ENCODE peak calls at places on chromosomes 16 and 17, in four cellular contexts. One of them, this sample, is unnamed.

GRCh38 chr16:81832801-81833547 is 53.9 kb downstream of the PLCG2 start:
- DNase-seq in stomach: no peak
- DNase-seq in pancreas: no peak
- DNase-seq in sigmoid colon: peak; percentile 59
- DNase-seq in this sample: no peak

GRCh38 chr17:40612510-40613244 is 34.9 kb downstream of the SMARCE1 start:
- DNase-seq in stomach: no peak
- DNase-seq in pancreas: no peak
- DNase-seq in sigmoid colon: no peak
- DNase-seq in this sample: no peak

GRCh38 chr17:17924131-17924856 is 47.9 kb downstream of the TOM1L2 start:
- DNase-seq in sigmoid colon: no peak
- DNase-seq in stomach: no peak
- DNase-seq in pancreas: no peak
- DNase-seq in this sample: no peak

GRCh38 chr16:81280393-81280792 is 34.4 kb upstream of the GAN start:
- DNase-seq in sigmoid colon: no peak
- DNase-seq in pancreas: no peak
- DNase-seq in stomach: no peak
- DNase-seq in this sample: no peak

GRCh38 chr17:77429985-77430752 is 289.4 kb downstream of the SEC14L1 start:
- DNase-seq in pancreas: peak; percentile 74
- DNase-seq in stomach: peak; percentile 85
- DNase-seq in sigmoid colon: peak; percentile 99
- DNase-seq in this sample: peak; percentile 93

GRCh38 chr17:16106161-16106891 is 106.7 kb downstream of the TTC19 start:
- DNase-seq in sigmoid colon: no peak
- DNase-seq in pancreas: no peak
- DNase-seq in stomach: no peak
- DNase-seq in this sample: peak; percentile 74

GRCh38 chr17:31391496-31391949 is at the start of gene RAB11FIP4:
- DNase-seq in stomach: peak; percentile 22
- DNase-seq in sigmoid colon: no peak
- DNase-seq in pancreas: no peak
- DNase-seq in this sample: no peak

GRCh38 chr17:73292031-73292531 is 19.7 kb downstream of the CDC42EP4 start:
- DNase-seq in stomach: peak; percentile 68
- DNase-seq in sigmoid colon: peak; percentile 87
- DNase-seq in pancreas: no peak
- DNase-seq in this sample: no peak

GRCh38 chr16:75231570-75231969 is 12.8 kb downstream of the CTRB1 start:
- DNase-seq in stomach: no peak
- DNase-seq in sigmoid colon: no peak
- DNase-seq in pancreas: no peak
- DNase-seq in this sample: no peak

GRCh38 chr17:18025596-18026407 is 13.2 kb downstream of the ATPAF2 start:
- DNase-seq in stomach: no peak
- DNase-seq in sigmoid colon: peak; percentile 18
- DNase-seq in pancreas: no peak
- DNase-seq in this sample: no peak

GRCh38 chr16:15829460-15829859 is 27.4 kb downstream of the MYH11 start:
- DNase-seq in sigmoid colon: peak; percentile 97
- DNase-seq in pancreas: no peak
- DNase-seq in stomach: peak; percentile 35
- DNase-seq in this sample: no peak

GRCh38 chr16:1793578-1794220 is at the start of gene IGFALS:
- DNase-seq in stomach: peak; percentile 73
- DNase-seq in pancreas: peak; percentile 36
- DNase-seq in sigmoid colon: no peak
- DNase-seq in this sample: no peak

GRCh38 chr16:79286646-79287423 is 313.7 kb downstream of the MAF start:
- DNase-seq in pancreas: peak; percentile 67
- DNase-seq in sigmoid colon: peak; percentile 74
- DNase-seq in stomach: peak; percentile 49
- DNase-seq in this sample: peak; percentile 95

GRCh38 chr16:89364603-89365002 is 125.8 kb downstream of the ANKRD11 start:
- DNase-seq in pancreas: no peak
- DNase-seq in stomach: peak; percentile 74
- DNase-seq in sigmoid colon: no peak
- DNase-seq in this sample: no peak

GRCh38 chr17:67260051-67260987 is 15.3 kb upstream of the HELZ start:
- DNase-seq in sigmoid colon: peak; percentile 77
- DNase-seq in pancreas: peak; percentile 30
- DNase-seq in stomach: no peak
- DNase-seq in this sample: no peak

DNA sequence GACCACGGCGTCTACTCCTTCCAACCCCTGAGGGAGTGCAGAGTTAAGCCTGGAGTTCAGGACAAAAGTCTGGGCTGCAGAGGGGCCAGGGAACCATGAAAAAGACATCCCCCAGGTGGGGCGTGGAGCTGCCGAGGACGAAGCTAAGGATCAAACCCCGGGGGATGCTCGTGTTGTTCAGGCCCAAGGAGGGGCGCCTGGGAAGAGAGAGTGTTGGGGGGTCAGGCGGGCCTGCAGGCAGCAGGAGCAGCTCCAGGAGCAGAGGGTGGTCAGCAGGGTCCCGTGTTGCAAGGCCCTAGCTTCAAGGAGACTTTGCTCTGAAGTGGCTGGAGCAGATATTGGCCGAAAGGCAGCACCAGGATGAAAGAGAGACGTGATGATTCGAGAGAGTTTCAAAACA is 26.7 kb downstream of the NECAB2 start:
- DNase-seq in pancreas: no peak
- DNase-seq in sigmoid colon: no peak
- DNase-seq in stomach: no peak
- DNase-seq in this sample: no peak
- H3K4me3 ChIP-seq in pancreas: no peak overlapping the region
- H3K4me3 ChIP-seq in sigmoid colon: no peak overlapping the region
- H3K4me3 ChIP-seq in stomach: no peak overlapping the region
- H3K4me3 ChIP-seq in this sample: no peak overlapping the region

GRCh38 chr16:24781256-24781655 is 51.8 kb downstream of the TNRC6A start:
- DNase-seq in sigmoid colon: no peak
- DNase-seq in stomach: no peak
- DNase-seq in pancreas: no peak
- DNase-seq in this sample: no peak
- H3K27ac ChIP-seq in sigmoid colon: no peak overlapping the region
- H3K27ac ChIP-seq in stomach: no peak overlapping the region
- H3K27ac ChIP-seq in pancreas: no peak overlapping the region
- H3K27ac ChIP-seq in this sample: no peak overlapping the region

DNA sequence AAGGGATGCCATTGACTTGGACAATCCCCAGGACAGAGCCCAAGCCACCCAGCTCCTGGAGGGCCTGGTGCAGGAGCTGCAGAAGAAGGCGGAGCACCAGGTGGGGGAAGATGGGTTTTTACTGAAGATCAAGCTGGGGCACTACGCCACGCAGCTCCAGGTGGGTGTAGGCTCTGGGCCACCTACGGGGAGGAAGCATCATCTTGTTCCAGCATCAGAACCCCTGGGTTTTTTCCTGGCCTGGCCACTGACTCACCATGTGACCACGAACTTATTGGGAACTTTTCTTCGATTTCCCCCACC is 1.5 kb downstream of the STAT5A start:
- DNase-seq in stomach: no peak
- DNase-seq in pancreas: no peak
- DNase-seq in sigmoid colon: peak; percentile 62
- DNase-seq in this sample: no peak
- H3K4me3 ChIP-seq in stomach: peak overlapping the region; percentile 75
- H3K4me3 ChIP-seq in pancreas: no peak overlapping the region
- H3K4me3 ChIP-seq in sigmoid colon: no peak overlapping the region
- H3K4me3 ChIP-seq in this sample: no peak overlapping the region

GRCh38 chr16:4691666-4692412 is 1.5 kb upstream of the NUDT16L1 start:
- DNase-seq in sigmoid colon: peak; percentile 67
- DNase-seq in stomach: no peak
- DNase-seq in pancreas: no peak
- DNase-seq in this sample: no peak

GRCh38 chr16:4693956-4694663 is 748 bp downstream of the NUDT16L1 start:
- DNase-seq in sigmoid colon: peak; percentile 81
- DNase-seq in stomach: peak; percentile 57
- DNase-seq in pancreas: no peak
- DNase-seq in this sample: peak; percentile 31

GRCh38 chr16:4693296-4693955 is at the start of gene NUDT16L1:
- DNase-seq in pancreas: peak; percentile 95
- DNase-seq in sigmoid colon: peak; percentile 98
- DNase-seq in stomach: peak; percentile 98
- DNase-seq in this sample: peak; percentile 94

GRCh38 chr16:4690946-4691665 is 2.3 kb upstream of the NUDT16L1 start:
- DNase-seq in stomach: no peak
- DNase-seq in pancreas: no peak
- DNase-seq in sigmoid colon: peak; percentile 63
- DNase-seq in this sample: no peak

DNA sequence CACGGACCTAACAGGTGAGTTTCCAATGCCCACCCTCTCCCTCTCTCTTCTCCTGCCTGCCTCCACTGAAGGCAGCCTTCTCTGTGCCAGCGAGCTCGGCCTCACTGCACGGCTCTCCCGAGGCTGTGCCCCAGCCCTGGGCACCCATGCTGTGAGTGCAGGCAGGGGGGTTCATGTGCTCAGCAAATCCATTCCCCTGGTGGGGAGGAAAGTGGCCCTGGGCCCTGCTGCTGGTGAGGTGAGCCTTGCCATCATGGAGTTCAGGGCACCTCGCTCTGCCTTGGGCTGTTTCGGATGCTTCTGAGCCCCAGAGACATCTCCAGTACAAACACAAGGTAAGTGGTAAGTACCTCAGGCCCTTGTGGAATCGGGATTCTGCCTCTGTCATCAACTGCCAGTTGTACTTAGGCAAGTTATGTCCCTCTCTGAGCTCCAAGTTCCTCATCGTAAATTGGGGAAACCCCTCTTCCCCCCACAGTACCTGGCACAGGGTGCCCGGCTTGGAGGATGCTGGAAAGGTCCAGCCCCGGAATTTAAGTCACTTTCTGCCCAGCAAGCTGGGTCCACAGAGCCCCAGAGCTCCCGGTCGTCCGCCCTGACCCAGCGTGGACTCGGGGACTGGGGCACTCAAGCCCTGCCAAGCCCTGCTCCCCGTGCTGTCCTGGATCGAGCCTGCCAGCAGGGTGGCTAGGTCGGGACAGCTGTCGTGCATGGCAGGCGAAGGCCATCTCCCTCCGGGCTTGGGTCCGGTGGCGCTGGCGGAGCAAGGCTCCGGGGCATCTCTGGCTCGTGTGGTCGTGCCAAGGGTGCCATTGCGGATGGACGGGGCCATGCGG is 684 bp upstream of the NUDT16L1 start:
- DNase-seq in sigmoid colon: peak; percentile 61
- DNase-seq in stomach: no peak
- DNase-seq in pancreas: no peak
- DNase-seq in this sample: no peak
- H3K27ac ChIP-seq in sigmoid colon: peak overlapping the region; percentile 88
- H3K27ac ChIP-seq in stomach: peak overlapping the region; percentile 85
- H3K27ac ChIP-seq in pancreas: peak overlapping the region; percentile 51
- H3K27ac ChIP-seq in this sample: peak overlapping the region; percentile 5

GRCh38 chr17:11140501-11140900 is 100.5 kb upstream of the SHISA6 start:
- DNase-seq in sigmoid colon: no peak
- DNase-seq in pancreas: no peak
- DNase-seq in stomach: no peak
- DNase-seq in this sample: no peak
- H3K4me3 ChIP-seq in sigmoid colon: no peak overlapping the region
- H3K4me3 ChIP-seq in pancreas: no peak overlapping the region
- H3K4me3 ChIP-seq in stomach: no peak overlapping the region
- H3K4me3 ChIP-seq in this sample: no peak overlapping the region

GRCh38 chr17:74715144-74715543 is 2.4 kb upstream of the CD300LF start:
- DNase-seq in pancreas: no peak
- DNase-seq in stomach: peak; percentile 76
- DNase-seq in sigmoid colon: no peak
- DNase-seq in this sample: no peak

GRCh38 chr17:74713199-74713755 is 554 bp upstream of the CD300LF start:
- DNase-seq in stomach: no peak
- DNase-seq in pancreas: no peak
- DNase-seq in sigmoid colon: no peak
- DNase-seq in this sample: no peak

GRCh38 chr17:74711058-74711824 is 1.5 kb downstream of the CD300LF start:
- DNase-seq in stomach: no peak
- DNase-seq in sigmoid colon: no peak
- DNase-seq in pancreas: no peak
- DNase-seq in this sample: no peak

GRCh38 chr17:74712756-74713155 is at the start of gene CD300LF:
- DNase-seq in stomach: no peak
- DNase-seq in sigmoid colon: no peak
- DNase-seq in pancreas: peak; percentile 33
- DNase-seq in this sample: no peak

DNA sequence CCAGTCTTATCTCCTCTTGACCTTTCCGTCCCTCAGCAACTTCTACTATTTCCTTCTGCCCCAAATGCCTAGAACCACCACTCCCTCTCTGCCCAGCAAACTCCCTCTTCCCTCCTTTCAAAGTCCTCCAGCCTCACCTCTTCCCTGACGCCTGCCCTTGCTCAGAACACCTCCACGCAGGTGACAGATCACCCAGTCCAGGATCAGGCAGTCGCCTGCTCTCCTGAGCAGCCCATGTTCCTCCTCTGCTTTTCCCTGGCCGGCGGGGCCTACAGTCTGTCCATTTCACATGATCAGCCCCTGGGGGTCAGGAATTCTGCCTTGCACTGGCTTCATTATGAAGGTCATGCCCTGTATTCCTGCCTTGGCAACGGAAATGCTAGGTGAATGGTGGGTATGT is 422 bp downstream of the CD300LF start:
- DNase-seq in stomach: no peak
- DNase-seq in pancreas: no peak
- DNase-seq in sigmoid colon: no peak
- DNase-seq in this sample: no peak
- H3K27ac ChIP-seq in stomach: peak overlapping the region; percentile 43
- H3K27ac ChIP-seq in pancreas: no peak overlapping the region
- H3K27ac ChIP-seq in sigmoid colon: no peak overlapping the region
- H3K27ac ChIP-seq in this sample: no peak overlapping the region

DNA sequence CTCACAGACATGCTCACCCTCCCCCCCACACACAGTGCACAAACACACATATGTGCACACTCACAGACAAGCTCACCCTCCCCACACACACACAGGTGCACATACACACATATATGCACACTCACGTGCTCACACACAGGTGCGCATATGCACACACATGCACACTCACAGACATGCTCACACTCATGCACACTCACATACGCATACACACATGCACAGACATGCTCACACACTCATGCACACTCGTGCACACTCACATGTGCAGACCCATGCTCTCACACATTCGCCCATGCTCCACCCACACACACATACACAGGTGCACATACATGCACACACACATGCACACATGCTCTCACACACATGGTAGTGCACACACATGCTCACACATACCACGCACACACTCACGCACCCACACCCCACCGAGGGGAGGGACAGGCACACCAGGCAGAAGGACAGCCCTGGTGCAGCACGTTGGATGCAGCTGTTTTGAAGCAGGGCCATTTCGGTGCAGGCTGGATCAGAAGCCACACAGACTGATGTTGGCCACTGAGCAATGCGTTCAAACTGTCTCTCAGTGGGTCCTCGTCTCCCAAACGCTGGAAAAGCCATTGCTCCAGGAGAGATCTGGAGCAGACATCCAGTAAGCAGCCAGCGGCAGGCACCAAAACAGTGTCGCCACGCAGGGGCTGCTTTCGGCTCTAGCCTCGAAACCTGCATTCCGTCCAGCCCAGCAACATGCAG is 86.2 kb upstream of the ZNF469 start:
- DNase-seq in pancreas: no peak
- DNase-seq in stomach: no peak
- DNase-seq in sigmoid colon: no peak
- DNase-seq in this sample: no peak
- H3K4me3 ChIP-seq in pancreas: no peak overlapping the region
- H3K4me3 ChIP-seq in stomach: no peak overlapping the region
- H3K4me3 ChIP-seq in sigmoid colon: no peak overlapping the region
- H3K4me3 ChIP-seq in this sample: no peak overlapping the region

This sample was measured in SJCRH30.